ENCODE peak calls at places on chromosomes 1 and 21, in nine cellular contexts. U is neural progenitor cell, I is OCI-LY7, X is neuronal stem cell, V is PC-3, T is H1, D is fibroblast of lung, S is H9, R is mesenchymal stem cell. P is an unnamed sample.

GRCh38 chr1:89870998-89871397 is 50.2 kb downstream of the LRRC8D start:
- DNase-seq in X (no peak), T (no peak), V (no peak), S (no peak), R (no peak), U (no peak), I (no peak), D (no peak), P (peak; percentile 47)

GRCh38 chr1:88433556-88433955 is 250.5 kb upstream of the PKN2 start:
- DNase-seq in S (no peak), R (no peak), I (no peak), V (peak; percentile 51), T (no peak), D (peak; percentile 21), U (no peak), X (no peak), P (no peak)

GRCh38 chr21:46064870-46065214 is 33.1 kb upstream of the COL6A2 start:
- DNase-seq in T (no peak), S (peak; percentile 30), D (no peak), I (no peak), X (no peak), R (no peak), V (no peak), U (no peak), P (no peak)

GRCh38 chr1:207318072-207318619 is 3.3 kb upstream of the CD55 start:
- DNase-seq in R (no peak), U (no peak), T (no peak), S (no peak), I (no peak), V (no peak), X (no peak), D (no peak), P (no peak)

GRCh38 chr1:29236993-29237905 is 927 bp downstream of the PTPRU start:
- DNase-seq in S (no peak), I (no peak), D (peak; percentile 70), R (peak; percentile 68), T (no peak), V (peak; percentile 31), U (peak; percentile 77), X (no peak), P (peak; percentile 50)

GRCh38 chr1:52365746-52366516 is at the start of gene CC2D1B:
- DNase-seq in R (peak; percentile 98), U (peak; percentile 99), S (peak; percentile 99), V (peak; percentile 98), X (peak; percentile 98), T (peak; percentile 99), I (peak; percentile 98), D (peak; percentile 96), P (peak; percentile 94)

GRCh38 chr1:22118291-22118992 is 24.5 kb downstream of the WNT4 start:
- DNase-seq in R (no peak), T (no peak), V (no peak), U (no peak), D (no peak), S (no peak), I (no peak), X (no peak), P (no peak)

GRCh38 chr1:154391086-154391770 is 13.9 kb upstream of the IL6R start:
- DNase-seq in X (no peak), T (no peak), S (no peak), R (no peak), D (no peak), I (no peak), V (no peak), U (no peak), P (no peak)

GRCh38 chr1:1153874-1154273 is 19.8 kb upstream of the TTLL10 start:
- DNase-seq in I (no peak), U (no peak), X (no peak), S (no peak), V (no peak), R (no peak), D (no peak), T (no peak), P (no peak)

GRCh38 chr1:33710989-33711388 is 152.9 kb upstream of the HMGB4 start:
- DNase-seq in T (no peak), U (no peak), X (no peak), I (no peak), V (no peak), D (peak; percentile 34), S (no peak), R (no peak), P (no peak)

GRCh38 chr1:53982034-53982761 is 35.8 kb downstream of the LDLRAD1 start:
- DNase-seq in S (peak; percentile 84), U (peak; percentile 76), T (peak; percentile 54), X (peak; percentile 23), R (peak; percentile 68), V (peak; percentile 9), D (peak; percentile 52), I (no peak), P (no peak)

DNA sequence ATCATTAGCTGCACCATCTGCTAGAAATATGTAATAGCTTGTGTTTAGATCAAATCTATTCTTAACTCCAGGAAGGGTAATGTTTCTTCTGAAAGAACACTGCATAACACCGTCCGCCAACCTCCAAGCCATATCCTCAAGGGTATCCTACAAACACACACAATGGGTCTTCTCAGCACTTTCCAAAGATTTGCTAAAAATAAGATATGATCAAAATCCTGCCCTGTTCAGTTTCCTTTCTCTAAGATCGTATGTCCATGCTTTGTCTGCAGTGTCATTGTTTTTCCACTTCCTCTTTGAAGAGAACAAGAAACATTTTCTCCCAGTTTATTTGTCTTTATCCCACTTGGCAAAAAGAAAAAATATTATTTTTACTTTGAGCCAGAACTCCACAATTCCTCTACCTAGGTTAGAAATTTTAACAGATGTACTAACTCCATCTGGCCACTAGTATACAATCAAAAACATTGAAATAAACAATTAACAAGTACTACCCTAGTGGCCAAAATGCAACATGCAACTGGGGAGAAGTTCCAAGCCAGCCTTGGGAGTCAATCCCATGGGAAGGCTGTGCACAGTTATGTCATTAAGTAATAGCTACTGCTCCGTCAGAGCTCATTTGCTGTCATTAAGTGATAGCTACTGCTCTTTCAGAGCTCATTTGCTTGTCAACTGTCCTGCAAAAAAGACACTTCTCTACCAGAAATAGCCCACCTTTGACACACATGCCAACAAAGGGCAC is 37.8 kb downstream of the FRRS1 start:
- DNase-seq in X (no peak), I (peak; percentile 22), S (peak; percentile 39), T (no peak), V (peak; percentile 73), D (peak; percentile 28), R (peak; percentile 45), U (peak; percentile 53), P (peak; percentile 40)
- H2AFZ ChIP-seq in X (no peak overlapping the region), I (no peak overlapping the region), S (no peak overlapping the region), T (no peak overlapping the region), V (no peak overlapping the region), D (no peak overlapping the region), R (no peak overlapping the region), U (no peak overlapping the region), P (no peak overlapping the region)

GRCh38 chr1:75672528-75673393 is 51.7 kb upstream of the ACADM start:
- DNase-seq in R (peak; percentile 75), U (peak; percentile 19), X (no peak), T (no peak), I (no peak), D (peak; percentile 94), V (peak; percentile 84), S (peak; percentile 86), P (peak; percentile 46)
- H2AFZ ChIP-seq in R (no peak overlapping the region), U (peak overlapping the region; percentile 4), X (peak overlapping the region; percentile 76), T (peak overlapping the region; percentile 18), I (no peak overlapping the region), D (no peak overlapping the region), V (peak overlapping the region; percentile 72), S (no peak overlapping the region), P (peak overlapping the region; percentile 71)

GRCh38 chr1:156898151-156898550 is 4.6 kb downstream of the PEAR1 start:
- DNase-seq in X (no peak), U (no peak), S (no peak), I (no peak), R (peak; percentile 87), V (peak; percentile 47), D (peak; percentile 79), T (no peak), P (no peak)

GRCh38 chr1:156895408-156895874 is 1.9 kb downstream of the PEAR1 start:
- DNase-seq in R (peak; percentile 69), I (no peak), S (no peak), V (no peak), D (no peak), U (no peak), X (no peak), T (no peak), P (no peak)

GRCh38 chr1:156895927-156896326 is 2.4 kb downstream of the PEAR1 start:
- DNase-seq in X (no peak), R (no peak), V (no peak), I (no peak), S (no peak), T (no peak), U (no peak), D (peak; percentile 20), P (no peak)

GRCh38 chr1:156896490-156897033 is 3.0 kb downstream of the PEAR1 start:
- DNase-seq in T (peak; percentile 63), R (peak; percentile 86), D (peak; percentile 96), S (peak; percentile 54), V (peak; percentile 96), U (peak; percentile 57), I (no peak), X (no peak), P (peak; percentile 91)

GRCh38 chr1:156897078-156897825 is 3.7 kb downstream of the PEAR1 start:
- DNase-seq in X (no peak), U (no peak), S (no peak), R (peak; percentile 86), D (peak; percentile 78), T (no peak), V (peak; percentile 74), I (no peak), P (peak; percentile 54)
- H2AFZ ChIP-seq in X (peak overlapping the region; percentile 85), U (no peak overlapping the region), S (no peak overlapping the region), R (no peak overlapping the region), D (no peak overlapping the region), T (no peak overlapping the region), V (peak overlapping the region; percentile 27), I (no peak overlapping the region), P (no peak overlapping the region)

GRCh38 chr1:59359325-59359724 is 62.4 kb downstream of the FGGY start:
- DNase-seq in D (no peak), V (no peak), S (no peak), X (no peak), U (no peak), I (no peak), R (no peak), T (no peak), P (no peak)

GRCh38 chr1:59360170-59360569 is 63.3 kb downstream of the FGGY start:
- DNase-seq in R (peak; percentile 31), T (no peak), U (no peak), S (no peak), X (no peak), I (no peak), D (peak; percentile 95), V (peak; percentile 70), P (peak; percentile 48)

GRCh38 chr1:59360729-59361128 is 63.8 kb downstream of the FGGY start:
- DNase-seq in D (no peak), R (no peak), U (no peak), X (no peak), I (no peak), S (no peak), V (no peak), T (no peak), P (no peak)

GRCh38 chr1:59364012-59364411 is 67.1 kb downstream of the FGGY start:
- DNase-seq in X (no peak), I (no peak), D (no peak), T (no peak), V (no peak), R (no peak), U (no peak), S (no peak), P (no peak)

DNA sequence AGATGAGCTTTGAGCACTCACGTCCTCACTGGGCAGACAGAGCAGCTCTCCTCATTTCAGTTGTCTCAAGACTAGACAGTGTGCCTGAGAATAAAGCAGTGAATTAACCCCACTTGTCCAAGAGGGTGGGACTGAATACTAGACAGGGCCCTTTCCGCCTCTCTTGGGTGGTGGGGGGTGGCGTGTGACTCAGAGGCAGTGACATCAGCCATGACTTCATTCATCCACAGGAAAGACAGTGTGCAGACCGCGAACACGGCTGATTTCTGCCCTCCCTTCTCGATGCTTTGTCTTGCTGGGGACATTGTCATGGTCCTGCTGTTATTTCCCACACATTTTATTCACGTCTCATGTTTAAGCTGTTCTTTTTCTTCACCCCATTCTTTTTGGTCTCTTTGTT is 64.9 kb downstream of the FGGY start:
- DNase-seq in D (peak; percentile 66), R (peak; percentile 15), I (no peak), X (no peak), V (no peak), S (no peak), T (no peak), U (no peak), P (no peak)
- H2AFZ ChIP-seq in D (no peak overlapping the region), R (no peak overlapping the region), I (no peak overlapping the region), X (no peak overlapping the region), V (no peak overlapping the region), S (no peak overlapping the region), T (no peak overlapping the region), U (no peak overlapping the region), P (no peak overlapping the region)